ENCODE peak calls at places on chromosome 1, in ten cellular contexts. One of them, this sample, is unnamed.

GRCh38 chr1:236112332-236112627 is 30.1 kb upstream of the GPR137B start:
- DNase-seq in substantia nigra: no peak
- DNase-seq in T-helper 9 cell: no peak
- DNase-seq in activated naive CD4-positive, alpha-beta T cell treated with anti-CD3 and anti-CD28 coated beads, Interleukin-2, amount 50 U/mL, for 72 hours: no peak
- DNase-seq in stimulated activated effector memory CD8-positive, alpha-beta T cell treated with anti-CD3 and anti-CD28 coated beads, Interleukin-12 subunit alpha, Interleukin-12 subunit beta, amount 100 ng/mL, for 72 hours: no peak
- DNase-seq in fibroblast of pulmonary artery: no peak
- DNase-seq in activated CD4-positive, alpha-beta T cell treated with anti-CD3 and anti-CD28 coated beads for 24 hours: no peak
- DNase-seq in CD8-positive, alpha-beta memory T cell: no peak
- DNase-seq in HS-5: no peak
- DNase-seq in SJSA1: no peak
- DNase-seq in this sample: no peak

GRCh38 chr1:1236945-1237873 is 5.2 kb downstream of the B3GALT6 start:
- DNase-seq in fibroblast of pulmonary artery: no peak
- DNase-seq in T-helper 9 cell: no peak
- DNase-seq in CD8-positive, alpha-beta memory T cell: no peak
- DNase-seq in SJSA1: no peak
- DNase-seq in activated naive CD4-positive, alpha-beta T cell treated with anti-CD3 and anti-CD28 coated beads, Interleukin-2, amount 50 U/mL, for 72 hours: no peak
- DNase-seq in activated CD4-positive, alpha-beta T cell treated with anti-CD3 and anti-CD28 coated beads for 24 hours: no peak
- DNase-seq in substantia nigra: no peak
- DNase-seq in HS-5: no peak
- DNase-seq in stimulated activated effector memory CD8-positive, alpha-beta T cell treated with anti-CD3 and anti-CD28 coated beads, Interleukin-12 subunit alpha, Interleukin-12 subunit beta, amount 100 ng/mL, for 72 hours: no peak
- DNase-seq in this sample: no peak

GRCh38 chr1:207825719-207826556 is 74.1 kb downstream of the CD46 start:
- DNase-seq in activated naive CD4-positive, alpha-beta T cell treated with anti-CD3 and anti-CD28 coated beads, Interleukin-2, amount 50 U/mL, for 72 hours: peak; percentile 78
- DNase-seq in SJSA1: no peak
- DNase-seq in stimulated activated effector memory CD8-positive, alpha-beta T cell treated with anti-CD3 and anti-CD28 coated beads, Interleukin-12 subunit alpha, Interleukin-12 subunit beta, amount 100 ng/mL, for 72 hours: peak; percentile 58
- DNase-seq in HS-5: no peak
- DNase-seq in fibroblast of pulmonary artery: no peak
- DNase-seq in T-helper 9 cell: peak; percentile 62
- DNase-seq in CD8-positive, alpha-beta memory T cell: peak; percentile 84
- DNase-seq in substantia nigra: peak; percentile 58
- DNase-seq in activated CD4-positive, alpha-beta T cell treated with anti-CD3 and anti-CD28 coated beads for 24 hours: peak; percentile 79
- DNase-seq in this sample: peak; percentile 49

GRCh38 chr1:942864-943533 is 16.1 kb downstream of the NOC2L start:
- DNase-seq in T-helper 9 cell: no peak
- DNase-seq in fibroblast of pulmonary artery: peak; percentile 55
- DNase-seq in SJSA1: peak; percentile 99
- DNase-seq in activated CD4-positive, alpha-beta T cell treated with anti-CD3 and anti-CD28 coated beads for 24 hours: no peak
- DNase-seq in activated naive CD4-positive, alpha-beta T cell treated with anti-CD3 and anti-CD28 coated beads, Interleukin-2, amount 50 U/mL, for 72 hours: no peak
- DNase-seq in CD8-positive, alpha-beta memory T cell: no peak
- DNase-seq in stimulated activated effector memory CD8-positive, alpha-beta T cell treated with anti-CD3 and anti-CD28 coated beads, Interleukin-12 subunit alpha, Interleukin-12 subunit beta, amount 100 ng/mL, for 72 hours: no peak
- DNase-seq in HS-5: no peak
- DNase-seq in substantia nigra: no peak
- DNase-seq in this sample: no peak

GRCh38 chr1:22600071-22600816 is 36.2 kb upstream of the C1QA start:
- DNase-seq in HS-5: no peak
- DNase-seq in fibroblast of pulmonary artery: no peak
- DNase-seq in activated naive CD4-positive, alpha-beta T cell treated with anti-CD3 and anti-CD28 coated beads, Interleukin-2, amount 50 U/mL, for 72 hours: no peak
- DNase-seq in stimulated activated effector memory CD8-positive, alpha-beta T cell treated with anti-CD3 and anti-CD28 coated beads, Interleukin-12 subunit alpha, Interleukin-12 subunit beta, amount 100 ng/mL, for 72 hours: no peak
- DNase-seq in substantia nigra: no peak
- DNase-seq in SJSA1: no peak
- DNase-seq in T-helper 9 cell: no peak
- DNase-seq in CD8-positive, alpha-beta memory T cell: no peak
- DNase-seq in activated CD4-positive, alpha-beta T cell treated with anti-CD3 and anti-CD28 coated beads for 24 hours: no peak
- DNase-seq in this sample: no peak

GRCh38 chr1:154407866-154408777 is 3.0 kb downstream of the IL6R start:
- DNase-seq in substantia nigra: no peak
- DNase-seq in stimulated activated effector memory CD8-positive, alpha-beta T cell treated with anti-CD3 and anti-CD28 coated beads, Interleukin-12 subunit alpha, Interleukin-12 subunit beta, amount 100 ng/mL, for 72 hours: no peak
- DNase-seq in activated naive CD4-positive, alpha-beta T cell treated with anti-CD3 and anti-CD28 coated beads, Interleukin-2, amount 50 U/mL, for 72 hours: no peak
- DNase-seq in SJSA1: no peak
- DNase-seq in activated CD4-positive, alpha-beta T cell treated with anti-CD3 and anti-CD28 coated beads for 24 hours: no peak
- DNase-seq in HS-5: no peak
- DNase-seq in fibroblast of pulmonary artery: no peak
- DNase-seq in T-helper 9 cell: no peak
- DNase-seq in CD8-positive, alpha-beta memory T cell: peak; percentile 44
- DNase-seq in this sample: no peak

GRCh38 chr1:184276416-184276815 is 110.4 kb upstream of the C1orf21 start:
- DNase-seq in substantia nigra: no peak
- DNase-seq in fibroblast of pulmonary artery: no peak
- DNase-seq in stimulated activated effector memory CD8-positive, alpha-beta T cell treated with anti-CD3 and anti-CD28 coated beads, Interleukin-12 subunit alpha, Interleukin-12 subunit beta, amount 100 ng/mL, for 72 hours: no peak
- DNase-seq in T-helper 9 cell: no peak
- DNase-seq in HS-5: peak; percentile 23
- DNase-seq in activated CD4-positive, alpha-beta T cell treated with anti-CD3 and anti-CD28 coated beads for 24 hours: no peak
- DNase-seq in activated naive CD4-positive, alpha-beta T cell treated with anti-CD3 and anti-CD28 coated beads, Interleukin-2, amount 50 U/mL, for 72 hours: no peak
- DNase-seq in CD8-positive, alpha-beta memory T cell: no peak
- DNase-seq in SJSA1: no peak
- DNase-seq in this sample: no peak

GRCh38 chr1:38721816-38722215 is 137.8 kb downstream of the RRAGC start:
- DNase-seq in stimulated activated effector memory CD8-positive, alpha-beta T cell treated with anti-CD3 and anti-CD28 coated beads, Interleukin-12 subunit alpha, Interleukin-12 subunit beta, amount 100 ng/mL, for 72 hours: no peak
- DNase-seq in activated CD4-positive, alpha-beta T cell treated with anti-CD3 and anti-CD28 coated beads for 24 hours: no peak
- DNase-seq in T-helper 9 cell: no peak
- DNase-seq in HS-5: no peak
- DNase-seq in SJSA1: no peak
- DNase-seq in CD8-positive, alpha-beta memory T cell: no peak
- DNase-seq in activated naive CD4-positive, alpha-beta T cell treated with anti-CD3 and anti-CD28 coated beads, Interleukin-2, amount 50 U/mL, for 72 hours: no peak
- DNase-seq in fibroblast of pulmonary artery: no peak
- DNase-seq in substantia nigra: no peak
- DNase-seq in this sample: no peak

GRCh38 chr1:48356901-48357300 is 115.1 kb downstream of the SPATA6 start:
- DNase-seq in stimulated activated effector memory CD8-positive, alpha-beta T cell treated with anti-CD3 and anti-CD28 coated beads, Interleukin-12 subunit alpha, Interleukin-12 subunit beta, amount 100 ng/mL, for 72 hours: no peak
- DNase-seq in T-helper 9 cell: no peak
- DNase-seq in activated naive CD4-positive, alpha-beta T cell treated with anti-CD3 and anti-CD28 coated beads, Interleukin-2, amount 50 U/mL, for 72 hours: no peak
- DNase-seq in HS-5: no peak
- DNase-seq in activated CD4-positive, alpha-beta T cell treated with anti-CD3 and anti-CD28 coated beads for 24 hours: no peak
- DNase-seq in SJSA1: no peak
- DNase-seq in fibroblast of pulmonary artery: no peak
- DNase-seq in CD8-positive, alpha-beta memory T cell: no peak
- DNase-seq in substantia nigra: no peak
- DNase-seq in this sample: no peak

GRCh38 chr1:91793877-91794276 is 92.1 kb downstream of the TGFBR3 start:
- DNase-seq in activated CD4-positive, alpha-beta T cell treated with anti-CD3 and anti-CD28 coated beads for 24 hours: no peak
- DNase-seq in HS-5: no peak
- DNase-seq in SJSA1: no peak
- DNase-seq in stimulated activated effector memory CD8-positive, alpha-beta T cell treated with anti-CD3 and anti-CD28 coated beads, Interleukin-12 subunit alpha, Interleukin-12 subunit beta, amount 100 ng/mL, for 72 hours: no peak
- DNase-seq in T-helper 9 cell: no peak
- DNase-seq in substantia nigra: no peak
- DNase-seq in activated naive CD4-positive, alpha-beta T cell treated with anti-CD3 and anti-CD28 coated beads, Interleukin-2, amount 50 U/mL, for 72 hours: no peak
- DNase-seq in fibroblast of pulmonary artery: no peak
- DNase-seq in CD8-positive, alpha-beta memory T cell: no peak
- DNase-seq in this sample: no peak

GRCh38 chr1:157147906-157148717 is 9.9 kb upstream of the ETV3 start:
- DNase-seq in T-helper 9 cell: no peak
- DNase-seq in activated naive CD4-positive, alpha-beta T cell treated with anti-CD3 and anti-CD28 coated beads, Interleukin-2, amount 50 U/mL, for 72 hours: no peak
- DNase-seq in stimulated activated effector memory CD8-positive, alpha-beta T cell treated with anti-CD3 and anti-CD28 coated beads, Interleukin-12 subunit alpha, Interleukin-12 subunit beta, amount 100 ng/mL, for 72 hours: no peak
- DNase-seq in HS-5: no peak
- DNase-seq in fibroblast of pulmonary artery: peak; percentile 44
- DNase-seq in CD8-positive, alpha-beta memory T cell: no peak
- DNase-seq in activated CD4-positive, alpha-beta T cell treated with anti-CD3 and anti-CD28 coated beads for 24 hours: no peak
- DNase-seq in substantia nigra: no peak
- DNase-seq in SJSA1: no peak
- DNase-seq in this sample: no peak

GRCh38 chr1:247077768-247078314 is 770 bp downstream of the ZNF670 start:
- DNase-seq in substantia nigra: no peak
- DNase-seq in stimulated activated effector memory CD8-positive, alpha-beta T cell treated with anti-CD3 and anti-CD28 coated beads, Interleukin-12 subunit alpha, Interleukin-12 subunit beta, amount 100 ng/mL, for 72 hours: no peak
- DNase-seq in fibroblast of pulmonary artery: peak; percentile 10
- DNase-seq in SJSA1: no peak
- DNase-seq in T-helper 9 cell: peak; percentile 1
- DNase-seq in CD8-positive, alpha-beta memory T cell: no peak
- DNase-seq in activated naive CD4-positive, alpha-beta T cell treated with anti-CD3 and anti-CD28 coated beads, Interleukin-2, amount 50 U/mL, for 72 hours: no peak
- DNase-seq in HS-5: peak; percentile 10
- DNase-seq in activated CD4-positive, alpha-beta T cell treated with anti-CD3 and anti-CD28 coated beads for 24 hours: no peak
- DNase-seq in this sample: no peak

GRCh38 chr1:108847464-108847863 is 9.4 kb downstream of the AKNAD1 start:
- DNase-seq in HS-5: no peak
- DNase-seq in SJSA1: no peak
- DNase-seq in fibroblast of pulmonary artery: no peak
- DNase-seq in substantia nigra: no peak
- DNase-seq in CD8-positive, alpha-beta memory T cell: no peak
- DNase-seq in activated naive CD4-positive, alpha-beta T cell treated with anti-CD3 and anti-CD28 coated beads, Interleukin-2, amount 50 U/mL, for 72 hours: no peak
- DNase-seq in activated CD4-positive, alpha-beta T cell treated with anti-CD3 and anti-CD28 coated beads for 24 hours: no peak
- DNase-seq in T-helper 9 cell: no peak
- DNase-seq in stimulated activated effector memory CD8-positive, alpha-beta T cell treated with anti-CD3 and anti-CD28 coated beads, Interleukin-12 subunit alpha, Interleukin-12 subunit beta, amount 100 ng/mL, for 72 hours: no peak
- DNase-seq in this sample: peak; percentile 20

GRCh38 chr1:201637282-201638076 is 98.6 kb downstream of the NAV1 start:
- DNase-seq in HS-5: no peak
- DNase-seq in activated CD4-positive, alpha-beta T cell treated with anti-CD3 and anti-CD28 coated beads for 24 hours: no peak
- DNase-seq in stimulated activated effector memory CD8-positive, alpha-beta T cell treated with anti-CD3 and anti-CD28 coated beads, Interleukin-12 subunit alpha, Interleukin-12 subunit beta, amount 100 ng/mL, for 72 hours: no peak
- DNase-seq in T-helper 9 cell: no peak
- DNase-seq in substantia nigra: no peak
- DNase-seq in SJSA1: no peak
- DNase-seq in fibroblast of pulmonary artery: peak; percentile 70
- DNase-seq in CD8-positive, alpha-beta memory T cell: no peak
- DNase-seq in activated naive CD4-positive, alpha-beta T cell treated with anti-CD3 and anti-CD28 coated beads, Interleukin-2, amount 50 U/mL, for 72 hours: no peak
- DNase-seq in this sample: no peak

GRCh38 chr1:186235696-186236095 is 139.4 kb downstream of the TPR start:
- DNase-seq in stimulated activated effector memory CD8-positive, alpha-beta T cell treated with anti-CD3 and anti-CD28 coated beads, Interleukin-12 subunit alpha, Interleukin-12 subunit beta, amount 100 ng/mL, for 72 hours: no peak
- DNase-seq in SJSA1: no peak
- DNase-seq in T-helper 9 cell: no peak
- DNase-seq in activated CD4-positive, alpha-beta T cell treated with anti-CD3 and anti-CD28 coated beads for 24 hours: no peak
- DNase-seq in substantia nigra: no peak
- DNase-seq in HS-5: no peak
- DNase-seq in activated naive CD4-positive, alpha-beta T cell treated with anti-CD3 and anti-CD28 coated beads, Interleukin-2, amount 50 U/mL, for 72 hours: no peak
- DNase-seq in fibroblast of pulmonary artery: no peak
- DNase-seq in CD8-positive, alpha-beta memory T cell: no peak
- DNase-seq in this sample: no peak

GRCh38 chr1:236063919-236064673 is 794 bp downstream of the NID1 start:
- DNase-seq in HS-5: peak; percentile 33
- DNase-seq in SJSA1: peak; percentile 65
- DNase-seq in activated CD4-positive, alpha-beta T cell treated with anti-CD3 and anti-CD28 coated beads for 24 hours: no peak
- DNase-seq in CD8-positive, alpha-beta memory T cell: no peak
- DNase-seq in fibroblast of pulmonary artery: peak; percentile 76
- DNase-seq in T-helper 9 cell: no peak
- DNase-seq in stimulated activated effector memory CD8-positive, alpha-beta T cell treated with anti-CD3 and anti-CD28 coated beads, Interleukin-12 subunit alpha, Interleukin-12 subunit beta, amount 100 ng/mL, for 72 hours: no peak
- DNase-seq in substantia nigra: peak; percentile 33
- DNase-seq in activated naive CD4-positive, alpha-beta T cell treated with anti-CD3 and anti-CD28 coated beads, Interleukin-2, amount 50 U/mL, for 72 hours: peak; percentile 32
- DNase-seq in this sample: peak; percentile 11

GRCh38 chr1:234881893-234882771 is 246.5 kb downstream of the TOMM20 start:
- DNase-seq in activated naive CD4-positive, alpha-beta T cell treated with anti-CD3 and anti-CD28 coated beads, Interleukin-2, amount 50 U/mL, for 72 hours: peak; percentile 27
- DNase-seq in activated CD4-positive, alpha-beta T cell treated with anti-CD3 and anti-CD28 coated beads for 24 hours: no peak
- DNase-seq in T-helper 9 cell: no peak
- DNase-seq in HS-5: no peak
- DNase-seq in CD8-positive, alpha-beta memory T cell: no peak
- DNase-seq in substantia nigra: no peak
- DNase-seq in stimulated activated effector memory CD8-positive, alpha-beta T cell treated with anti-CD3 and anti-CD28 coated beads, Interleukin-12 subunit alpha, Interleukin-12 subunit beta, amount 100 ng/mL, for 72 hours: no peak
- DNase-seq in SJSA1: no peak
- DNase-seq in fibroblast of pulmonary artery: no peak
- DNase-seq in this sample: no peak

GRCh38 chr1:10705953-10706352 is 90.5 kb downstream of the CASZ1 start:
- DNase-seq in fibroblast of pulmonary artery: no peak
- DNase-seq in HS-5: no peak
- DNase-seq in CD8-positive, alpha-beta memory T cell: no peak
- DNase-seq in stimulated activated effector memory CD8-positive, alpha-beta T cell treated with anti-CD3 and anti-CD28 coated beads, Interleukin-12 subunit alpha, Interleukin-12 subunit beta, amount 100 ng/mL, for 72 hours: no peak
- DNase-seq in SJSA1: no peak
- DNase-seq in substantia nigra: no peak
- DNase-seq in activated CD4-positive, alpha-beta T cell treated with anti-CD3 and anti-CD28 coated beads for 24 hours: no peak
- DNase-seq in activated naive CD4-positive, alpha-beta T cell treated with anti-CD3 and anti-CD28 coated beads, Interleukin-2, amount 50 U/mL, for 72 hours: no peak
- DNase-seq in T-helper 9 cell: no peak
- DNase-seq in this sample: no peak

GRCh38 chr1:94235189-94236020 is 2.0 kb downstream of the ARHGAP29 start:
- DNase-seq in fibroblast of pulmonary artery: peak; percentile 31
- DNase-seq in stimulated activated effector memory CD8-positive, alpha-beta T cell treated with anti-CD3 and anti-CD28 coated beads, Interleukin-12 subunit alpha, Interleukin-12 subunit beta, amount 100 ng/mL, for 72 hours: no peak
- DNase-seq in activated CD4-positive, alpha-beta T cell treated with anti-CD3 and anti-CD28 coated beads for 24 hours: no peak
- DNase-seq in activated naive CD4-positive, alpha-beta T cell treated with anti-CD3 and anti-CD28 coated beads, Interleukin-2, amount 50 U/mL, for 72 hours: no peak
- DNase-seq in HS-5: no peak
- DNase-seq in substantia nigra: no peak
- DNase-seq in SJSA1: no peak
- DNase-seq in T-helper 9 cell: no peak
- DNase-seq in CD8-positive, alpha-beta memory T cell: no peak
- DNase-seq in this sample: peak; percentile 33

GRCh38 chr1:153534226-153534932 is 1.4 kb downstream of the S100A6 start:
- DNase-seq in stimulated activated effector memory CD8-positive, alpha-beta T cell treated with anti-CD3 and anti-CD28 coated beads, Interleukin-12 subunit alpha, Interleukin-12 subunit beta, amount 100 ng/mL, for 72 hours: no peak
- DNase-seq in SJSA1: no peak
- DNase-seq in fibroblast of pulmonary artery: no peak
- DNase-seq in CD8-positive, alpha-beta memory T cell: no peak
- DNase-seq in HS-5: no peak
- DNase-seq in activated naive CD4-positive, alpha-beta T cell treated with anti-CD3 and anti-CD28 coated beads, Interleukin-2, amount 50 U/mL, for 72 hours: no peak
- DNase-seq in activated CD4-positive, alpha-beta T cell treated with anti-CD3 and anti-CD28 coated beads for 24 hours: no peak
- DNase-seq in substantia nigra: no peak
- DNase-seq in T-helper 9 cell: no peak
- DNase-seq in this sample: no peak

GRCh38 chr1:240607006-240607405 is 4.9 kb downstream of the GREM2 start:
- DNase-seq in activated CD4-positive, alpha-beta T cell treated with anti-CD3 and anti-CD28 coated beads for 24 hours: no peak
- DNase-seq in CD8-positive, alpha-beta memory T cell: no peak
- DNase-seq in T-helper 9 cell: no peak
- DNase-seq in stimulated activated effector memory CD8-positive, alpha-beta T cell treated with anti-CD3 and anti-CD28 coated beads, Interleukin-12 subunit alpha, Interleukin-12 subunit beta, amount 100 ng/mL, for 72 hours: no peak
- DNase-seq in fibroblast of pulmonary artery: no peak
- DNase-seq in SJSA1: no peak
- DNase-seq in substantia nigra: no peak
- DNase-seq in activated naive CD4-positive, alpha-beta T cell treated with anti-CD3 and anti-CD28 coated beads, Interleukin-2, amount 50 U/mL, for 72 hours: no peak
- DNase-seq in HS-5: no peak
- DNase-seq in this sample: no peak

GRCh38 chr1:34268311-34269042 is 91.8 kb downstream of the C1orf94 start:
- DNase-seq in activated naive CD4-positive, alpha-beta T cell treated with anti-CD3 and anti-CD28 coated beads, Interleukin-2, amount 50 U/mL, for 72 hours: no peak
- DNase-seq in HS-5: peak; percentile 92
- DNase-seq in substantia nigra: no peak
- DNase-seq in CD8-positive, alpha-beta memory T cell: no peak
- DNase-seq in fibroblast of pulmonary artery: no peak
- DNase-seq in T-helper 9 cell: no peak
- DNase-seq in stimulated activated effector memory CD8-positive, alpha-beta T cell treated with anti-CD3 and anti-CD28 coated beads, Interleukin-12 subunit alpha, Interleukin-12 subunit beta, amount 100 ng/mL, for 72 hours: no peak
- DNase-seq in activated CD4-positive, alpha-beta T cell treated with anti-CD3 and anti-CD28 coated beads for 24 hours: no peak
- DNase-seq in SJSA1: peak; percentile 65
- DNase-seq in this sample: no peak

GRCh38 chr1:231691618-231692259 is 65.1 kb downstream of the DISC1 start:
- DNase-seq in CD8-positive, alpha-beta memory T cell: no peak
- DNase-seq in substantia nigra: peak; percentile 41
- DNase-seq in activated naive CD4-positive, alpha-beta T cell treated with anti-CD3 and anti-CD28 coated beads, Interleukin-2, amount 50 U/mL, for 72 hours: no peak
- DNase-seq in activated CD4-positive, alpha-beta T cell treated with anti-CD3 and anti-CD28 coated beads for 24 hours: no peak
- DNase-seq in stimulated activated effector memory CD8-positive, alpha-beta T cell treated with anti-CD3 and anti-CD28 coated beads, Interleukin-12 subunit alpha, Interleukin-12 subunit beta, amount 100 ng/mL, for 72 hours: no peak
- DNase-seq in fibroblast of pulmonary artery: peak; percentile 55
- DNase-seq in T-helper 9 cell: no peak
- DNase-seq in HS-5: no peak
- DNase-seq in SJSA1: peak; percentile 69
- DNase-seq in this sample: no peak

GRCh38 chr1:218312509-218312908 is 27.4 kb downstream of the RRP15 start:
- DNase-seq in fibroblast of pulmonary artery: peak; percentile 36
- DNase-seq in activated naive CD4-positive, alpha-beta T cell treated with anti-CD3 and anti-CD28 coated beads, Interleukin-2, amount 50 U/mL, for 72 hours: no peak
- DNase-seq in HS-5: peak; percentile 80
- DNase-seq in CD8-positive, alpha-beta memory T cell: no peak
- DNase-seq in T-helper 9 cell: no peak
- DNase-seq in SJSA1: no peak
- DNase-seq in activated CD4-positive, alpha-beta T cell treated with anti-CD3 and anti-CD28 coated beads for 24 hours: no peak
- DNase-seq in substantia nigra: no peak
- DNase-seq in stimulated activated effector memory CD8-positive, alpha-beta T cell treated with anti-CD3 and anti-CD28 coated beads, Interleukin-12 subunit alpha, Interleukin-12 subunit beta, amount 100 ng/mL, for 72 hours: no peak
- DNase-seq in this sample: no peak

GRCh38 chr1:56291374-56291841 is 288.0 kb downstream of the PLPP3 start:
- DNase-seq in T-helper 9 cell: no peak
- DNase-seq in CD8-positive, alpha-beta memory T cell: no peak
- DNase-seq in HS-5: no peak
- DNase-seq in stimulated activated effector memory CD8-positive, alpha-beta T cell treated with anti-CD3 and anti-CD28 coated beads, Interleukin-12 subunit alpha, Interleukin-12 subunit beta, amount 100 ng/mL, for 72 hours: no peak
- DNase-seq in SJSA1: peak; percentile 74
- DNase-seq in activated CD4-positive, alpha-beta T cell treated with anti-CD3 and anti-CD28 coated beads for 24 hours: no peak
- DNase-seq in fibroblast of pulmonary artery: peak; percentile 45
- DNase-seq in activated naive CD4-positive, alpha-beta T cell treated with anti-CD3 and anti-CD28 coated beads, Interleukin-2, amount 50 U/mL, for 72 hours: no peak
- DNase-seq in substantia nigra: no peak
- DNase-seq in this sample: no peak

GRCh38 chr1:109299087-109299983 is 7.5 kb downstream of the MYBPHL start:
- DNase-seq in SJSA1: no peak
- DNase-seq in activated CD4-positive, alpha-beta T cell treated with anti-CD3 and anti-CD28 coated beads for 24 hours: no peak
- DNase-seq in CD8-positive, alpha-beta memory T cell: no peak
- DNase-seq in fibroblast of pulmonary artery: peak; percentile 87
- DNase-seq in substantia nigra: peak; percentile 86
- DNase-seq in HS-5: no peak
- DNase-seq in T-helper 9 cell: no peak
- DNase-seq in activated naive CD4-positive, alpha-beta T cell treated with anti-CD3 and anti-CD28 coated beads, Interleukin-2, amount 50 U/mL, for 72 hours: no peak
- DNase-seq in stimulated activated effector memory CD8-positive, alpha-beta T cell treated with anti-CD3 and anti-CD28 coated beads, Interleukin-12 subunit alpha, Interleukin-12 subunit beta, amount 100 ng/mL, for 72 hours: no peak
- DNase-seq in this sample: peak; percentile 87

GRCh38 chr1:12460121-12460520 is 157.9 kb downstream of the DHRS3 start:
- DNase-seq in SJSA1: no peak
- DNase-seq in fibroblast of pulmonary artery: no peak
- DNase-seq in stimulated activated effector memory CD8-positive, alpha-beta T cell treated with anti-CD3 and anti-CD28 coated beads, Interleukin-12 subunit alpha, Interleukin-12 subunit beta, amount 100 ng/mL, for 72 hours: no peak
- DNase-seq in activated naive CD4-positive, alpha-beta T cell treated with anti-CD3 and anti-CD28 coated beads, Interleukin-2, amount 50 U/mL, for 72 hours: no peak
- DNase-seq in CD8-positive, alpha-beta memory T cell: no peak
- DNase-seq in substantia nigra: no peak
- DNase-seq in T-helper 9 cell: no peak
- DNase-seq in activated CD4-positive, alpha-beta T cell treated with anti-CD3 and anti-CD28 coated beads for 24 hours: no peak
- DNase-seq in HS-5: no peak
- DNase-seq in this sample: no peak

GRCh38 chr1:76494807-76495206 is 372.5 kb upstream of the ST6GALNAC5 start:
- DNase-seq in fibroblast of pulmonary artery: peak; percentile 65
- DNase-seq in SJSA1: no peak
- DNase-seq in CD8-positive, alpha-beta memory T cell: no peak
- DNase-seq in substantia nigra: no peak
- DNase-seq in activated naive CD4-positive, alpha-beta T cell treated with anti-CD3 and anti-CD28 coated beads, Interleukin-2, amount 50 U/mL, for 72 hours: peak; percentile 26
- DNase-seq in HS-5: no peak
- DNase-seq in activated CD4-positive, alpha-beta T cell treated with anti-CD3 and anti-CD28 coated beads for 24 hours: no peak
- DNase-seq in stimulated activated effector memory CD8-positive, alpha-beta T cell treated with anti-CD3 and anti-CD28 coated beads, Interleukin-12 subunit alpha, Interleukin-12 subunit beta, amount 100 ng/mL, for 72 hours: no peak
- DNase-seq in T-helper 9 cell: no peak
- DNase-seq in this sample: no peak